ENCODE peak calls at places on chromosomes 5 and 9, in seven cellular contexts. Z is HCT116, J is GM23338, M is HepG2, C is GM12878, T is K562, V is endothelial cell of umbilical vein. A is an unnamed sample.

GRCh38 chr5:97097348-97098220 is 44.8 kb downstream of the LIX1 start:
- DNase-seq in Z (no peak), J (peak; percentile 39), M (no peak), C (no peak), T (no peak), V (no peak), A (no peak)

GRCh38 chr5:80576383-80576782 is 6.3 kb upstream of the ANKRD34B start:
- DNase-seq in Z (no peak), J (no peak), M (no peak), C (no peak), T (no peak), V (no peak), A (no peak)

GRCh38 chr9:71303351-71303750 is 181.9 kb upstream of the TRPM3 start:
- DNase-seq in Z (no peak), J (no peak), M (no peak), C (no peak), T (no peak), V (no peak), A (no peak)

GRCh38 chr9:18573157-18573556 is 99.2 kb downstream of the ADAMTSL1 start:
- DNase-seq in Z (no peak), J (no peak), M (no peak), C (no peak), T (no peak), V (no peak), A (no peak)

GRCh38 chr9:136059851-136060670 is 35.0 kb downstream of the NACC2 start:
- DNase-seq in Z (no peak), J (no peak), M (no peak), C (no peak), T (no peak), V (no peak), A (peak; percentile 70)

GRCh38 chr5:95148453-95148852 is 136.4 kb downstream of the MCTP1 start:
- DNase-seq in Z (no peak), J (no peak), M (no peak), C (no peak), T (no peak), V (no peak), A (no peak)

GRCh38 chr5:132473019-132473531 is 17.5 kb downstream of the IRF1 start:
- DNase-seq in Z (no peak), J (no peak), M (no peak), C (no peak), T (no peak), V (no peak), A (no peak)

GRCh38 chr5:2193923-2194555 is 311.3 kb upstream of the IRX4 start:
- DNase-seq in Z (no peak), J (no peak), M (no peak), C (no peak), T (no peak), V (no peak), A (no peak)

GRCh38 chr9:6305954-6306563 is 22.1 kb upstream of the TPD52L3 start:
- DNase-seq in Z (peak; percentile 32), J (peak; percentile 61), M (peak; percentile 42), C (peak; percentile 23), T (peak; percentile 20), V (peak; percentile 72), A (peak; percentile 8)

GRCh38 chr5:60701317-60701988 is 1.5 kb upstream of the DEPDC1B start:
- DNase-seq in Z (no peak), J (no peak), M (no peak), C (no peak), T (peak; percentile 47), V (peak; percentile 11), A (no peak)

GRCh38 chr9:8492679-8493078 is 693.1 kb upstream of the DMAC1 start:
- DNase-seq in Z (no peak), J (no peak), M (no peak), C (no peak), T (no peak), V (no peak), A (no peak)

GRCh38 chr9:104961238-104961637 is 33.3 kb upstream of the ABCA1 start:
- DNase-seq in Z (no peak), J (peak; percentile 96), M (peak; percentile 72), C (peak; percentile 2), T (peak; percentile 69), V (peak; percentile 49), A (no peak)

GRCh38 chr5:6742081-6742758 is 29.0 kb downstream of the TENT4A start:
- DNase-seq in Z (no peak), J (no peak), M (no peak), C (no peak), T (no peak), V (no peak), A (no peak)

GRCh38 chr5:6739603-6740002 is 26.4 kb downstream of the TENT4A start:
- DNase-seq in Z (no peak), J (no peak), M (no peak), C (no peak), T (no peak), V (no peak), A (no peak)

GRCh38 chr5:6737043-6737941 is 24.1 kb downstream of the TENT4A start:
- DNase-seq in Z (no peak), J (no peak), M (no peak), C (peak; percentile 88), T (no peak), V (no peak), A (no peak)

GRCh38 chr5:6743161-6743560 is 29.9 kb downstream of the TENT4A start:
- DNase-seq in Z (no peak), J (no peak), M (no peak), C (no peak), T (no peak), V (no peak), A (no peak)

GRCh38 chr5:6740586-6741150 is 27.4 kb downstream of the TENT4A start:
- DNase-seq in Z (no peak), J (no peak), M (no peak), C (no peak), T (no peak), V (no peak), A (no peak)
- TF ChIP-seq POLR2AphosphoS5 in Z (no peak), J (no peak), M (no peak), C (no peak), T (no peak), V (no peak), A (no peak)

DNA sequence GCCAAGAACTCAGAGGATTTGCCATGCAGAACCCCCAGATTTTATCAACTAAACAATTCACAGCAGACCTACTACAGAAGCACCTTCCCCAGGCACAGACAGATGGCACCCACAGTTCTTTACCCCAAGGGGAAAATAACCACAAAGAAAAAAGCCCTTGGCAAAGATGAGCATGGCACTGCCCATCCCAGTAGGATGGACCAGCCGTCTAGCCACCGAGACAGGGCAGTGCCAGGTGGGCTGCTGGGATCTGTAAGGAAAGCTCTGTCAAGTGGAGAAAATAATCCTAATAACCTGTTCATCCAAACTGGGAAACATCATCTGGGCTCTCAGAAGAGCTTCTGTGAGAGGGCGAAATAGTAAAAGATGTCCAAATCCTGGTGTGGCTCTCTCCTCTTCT is 130.0 kb downstream of the COL23A1 start:
- DNase-seq in Z (no peak), J (no peak), M (no peak), C (no peak), T (no peak), V (no peak), A (no peak)
- TF ChIP-seq EZH2 in Z (no peak), J (no peak), M (no peak), C (no peak), T (no peak), V (no peak), A (no peak)

GRCh38 chr5:52787600-52788504 is at the start of the genes ITGA1 and PELO:
- DNase-seq in Z (peak; percentile 59), J (peak; percentile 86), M (peak; percentile 86), C (no peak), T (no peak), V (peak; percentile 77), A (no peak)
- TF ChIP-seq POLR2AphosphoS5 in Z (peak; percentile 45), J (no peak), M (no peak), C (no peak), T (no peak), V (peak; percentile 27), A (peak; percentile 45)

GRCh38 chr5:135033026-135033861 is 784 bp downstream of the PITX1 start:
- DNase-seq in Z (no peak), J (peak; percentile 81), M (peak; percentile 18), C (no peak), T (peak; percentile 56), V (peak; percentile 30), A (no peak)
- TF ChIP-seq EZH2 in Z (no peak), J (peak; percentile 100), M (no peak), C (no peak), T (no peak), V (peak; percentile 99), A (no peak)

DNA sequence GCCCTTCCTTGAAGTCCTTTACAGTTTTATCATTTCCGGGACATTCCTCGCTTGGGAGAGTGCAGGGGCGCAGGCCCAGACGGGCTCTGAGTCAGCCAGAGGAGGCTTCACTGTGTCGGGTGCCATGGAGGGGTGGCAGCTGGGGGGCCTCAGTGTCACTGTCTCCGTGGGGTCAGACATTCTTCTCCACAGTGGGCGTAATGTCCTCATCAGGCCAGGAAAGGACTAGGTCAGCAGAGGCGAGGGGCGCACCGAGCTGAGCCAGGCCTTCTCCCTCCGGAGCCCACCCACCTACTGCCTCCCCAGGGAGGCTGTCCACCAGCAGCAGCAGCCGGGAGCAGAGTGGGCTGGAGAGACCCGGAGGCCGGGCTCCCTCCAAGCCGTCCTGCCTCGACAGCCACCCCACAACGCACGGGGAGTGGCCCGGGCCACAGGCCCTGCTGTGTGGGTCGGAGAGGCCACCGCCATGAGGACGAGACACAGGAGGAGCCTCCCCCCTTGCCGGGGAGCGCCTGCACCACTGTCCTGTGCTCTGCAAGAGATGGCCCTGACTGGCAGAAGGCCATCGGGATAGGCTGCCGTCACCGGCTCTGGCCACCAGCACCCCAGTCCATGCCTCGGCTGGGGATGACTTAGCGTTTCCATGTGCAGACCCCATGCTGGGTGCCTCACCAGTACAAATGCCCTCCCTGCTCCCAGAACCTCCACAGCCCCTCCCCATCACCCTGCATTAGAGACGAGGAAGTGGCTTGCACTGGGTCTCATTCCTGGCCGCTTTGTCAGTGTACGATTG is 26.5 kb downstream of the SARDH start:
- DNase-seq in Z (no peak), J (no peak), M (no peak), C (no peak), T (no peak), V (no peak), A (no peak)
- TF ChIP-seq POLR2AphosphoS5 in Z (no peak), J (no peak), M (no peak), C (no peak), T (no peak), V (no peak), A (no peak)

DNA sequence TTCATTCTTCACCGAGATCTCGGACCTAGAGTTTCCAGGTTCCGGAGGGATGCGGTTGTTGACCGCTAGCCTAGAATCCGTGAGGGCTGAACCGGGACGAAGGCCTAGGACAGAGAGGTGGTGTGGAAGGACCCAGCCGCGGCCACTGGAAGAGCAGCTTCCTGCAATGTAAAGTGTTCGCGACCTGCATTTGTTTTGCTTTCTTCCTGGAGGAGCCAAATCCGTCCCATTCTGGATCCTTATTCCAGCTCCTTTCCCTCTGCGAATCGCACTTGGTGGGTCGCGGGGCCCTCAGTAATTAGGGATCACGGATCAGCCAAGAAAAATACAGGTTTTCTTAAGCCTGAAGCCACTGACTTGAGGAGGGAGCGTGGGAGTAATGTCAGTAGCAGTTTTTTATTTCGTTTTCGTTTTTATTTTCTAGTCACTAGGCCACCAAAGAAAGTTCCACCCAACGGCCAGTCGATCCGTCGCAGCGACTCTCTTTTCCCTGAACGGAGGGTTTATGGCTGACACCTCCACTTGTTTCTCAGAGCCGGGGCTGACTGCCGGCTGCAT is 48.6 kb downstream of the ANXA2R start:
- DNase-seq in Z (no peak), J (peak; percentile 47), M (no peak), C (no peak), T (peak; percentile 50), V (no peak), A (no peak)
- TF ChIP-seq EZH2 in Z (no peak), J (peak; percentile 88), M (no peak), C (no peak), T (no peak), V (no peak), A (no peak)

GRCh38 chr5:176837707-176838115 is 27.4 kb downstream of the UNC5A start:
- DNase-seq in Z (peak; percentile 61), J (peak; percentile 98), M (peak; percentile 78), C (no peak), T (peak; percentile 91), V (peak; percentile 73), A (peak; percentile 60)
- TF ChIP-seq POLR2AphosphoS5 in Z (peak; percentile 72), J (no peak), M (no peak), C (no peak), T (peak; percentile 37), V (peak; percentile 60), A (peak; percentile 21)

A was measured in SK-N-MC.